ENCODE peak calls at places on chromosomes 5 and 9, in six cellular contexts. M is AG10803, J is NCI-H345, L is NCI-H1092, R is aorta, E is choroid plexus epithelial cell. D is an unnamed sample.

GRCh38 chr5:93607367-93608258 is 24.6 kb downstream of the NR2F1 start:
- DNase-seq in J (peak; percentile 23), L (no peak), M (peak; percentile 59), R (no peak), E (peak; percentile 91), D (no peak)

GRCh38 chr9:121992571-121993212 is 100.4 kb downstream of the TTLL11 start:
- DNase-seq in M (peak; percentile 76), J (peak; percentile 72), R (peak; percentile 55), E (peak; percentile 88), L (peak; percentile 54), D (peak; percentile 69)

GRCh38 chr5:124649548-124650501 is 96.6 kb downstream of the ZNF608 start:
- DNase-seq in L (peak; percentile 72), M (peak; percentile 94), R (peak; percentile 91), E (peak; percentile 98), J (peak; percentile 47), D (peak; percentile 75)

GRCh38 chr9:136804509-136805206 is 3.1 kb upstream of the RABL6 start:
- DNase-seq in R (no peak), M (no peak), E (no peak), J (no peak), L (no peak), D (no peak)

GRCh38 chr9:75235632-75236031 is 147.3 kb downstream of the OSTF1 start:
- DNase-seq in L (no peak), E (peak; percentile 27), M (no peak), J (no peak), R (no peak), D (no peak)

GRCh38 chr5:30040483-30041116 is 1152.9 kb upstream of the CDH6 start:
- DNase-seq in R (no peak), L (peak; percentile 54), M (peak; percentile 22), J (peak; percentile 74), E (peak; percentile 93), D (no peak)

GRCh38 chr5:115818821-115819220 is 2.4 kb upstream of the CDO1 start:
- DNase-seq in J (no peak), E (no peak), L (no peak), M (no peak), R (no peak), D (no peak)

GRCh38 chr5:52668544-52669185 is 119.1 kb upstream of the ITGA1 start:
- DNase-seq in L (no peak), R (no peak), J (no peak), M (no peak), E (no peak), D (no peak)

GRCh38 chr5:152097128-152097527 is 172.5 kb upstream of the GLRA1 start:
- DNase-seq in J (no peak), R (no peak), L (no peak), M (no peak), E (no peak), D (no peak)

GRCh38 chr5:143791848-143792701 is 19.9 kb upstream of the HMHB1 start:
- DNase-seq in R (no peak), E (peak; percentile 50), M (no peak), J (no peak), L (peak; percentile 7), D (no peak)

GRCh38 chr9:113511047-113511521 is 47.6 kb downstream of the RGS3 start:
- DNase-seq in M (no peak), E (no peak), J (no peak), L (peak; percentile 24), R (peak; percentile 69), D (peak; percentile 66)

GRCh38 chr9:89452561-89452960 is 45.4 kb downstream of the SEMA4D start:
- DNase-seq in R (no peak), J (no peak), M (no peak), L (no peak), E (no peak), D (no peak)

GRCh38 chr5:177301503-177302165 is 1.9 kb downstream of the RAB24 start:
- DNase-seq in R (no peak), E (no peak), L (peak; percentile 16), M (no peak), J (peak; percentile 96), D (no peak)

GRCh38 chr5:111259636-111260035 is 35.5 kb downstream of the CAMK4 start:
- DNase-seq in M (no peak), J (no peak), L (no peak), E (no peak), R (no peak), D (no peak)

GRCh38 chr5:173885481-173886010 is 2.6 kb upstream of the CPEB4 start:
- DNase-seq in M (no peak), R (peak; percentile 56), L (no peak), J (no peak), E (no peak), D (no peak)

GRCh38 chr9:111069233-111069632 is 31.0 kb upstream of the LPAR1 start:
- DNase-seq in E (no peak), J (no peak), M (no peak), L (no peak), R (no peak), D (no peak)

GRCh38 chr9:116196806-116197205 is 43.2 kb downstream of the PAPPA start:
- DNase-seq in M (no peak), R (no peak), L (no peak), E (no peak), J (no peak), D (no peak)

GRCh38 chr5:168404366-168404765 is 81.9 kb upstream of the RARS1 start:
- DNase-seq in E (peak; percentile 94), R (no peak), M (peak; percentile 93), L (no peak), J (no peak), D (no peak)

GRCh38 chr9:134709512-134710270 is 68.1 kb downstream of the COL5A1 start:
- DNase-seq in L (no peak), E (peak; percentile 43), M (peak; percentile 30), J (no peak), R (peak; percentile 76), D (peak; percentile 75)

GRCh38 chr9:126569036-126569435 is 44.7 kb upstream of the LMX1B start:
- DNase-seq in J (no peak), E (peak; percentile 6), R (no peak), L (no peak), M (no peak), D (no peak)

GRCh38 chr5:172051643-172052362 is 45.4 kb upstream of the FBXW11 start:
- DNase-seq in E (no peak), L (no peak), M (no peak), R (no peak), J (no peak), D (no peak)

GRCh38 chr5:172722309-172722815 is 48.6 kb downstream of the DUSP1 start:
- DNase-seq in M (no peak), R (no peak), L (no peak), J (no peak), E (no peak), D (no peak)

GRCh38 chr9:112404367-112404979 is 24.6 kb downstream of the HSDL2 start:
- DNase-seq in E (peak; percentile 72), L (no peak), R (no peak), J (no peak), M (peak; percentile 72), D (no peak)

GRCh38 chr9:87676976-87677775 is 48.7 kb upstream of the CTSL start:
- DNase-seq in L (no peak), R (peak; percentile 77), M (peak; percentile 28), J (no peak), E (peak; percentile 39), D (peak; percentile 60)

GRCh38 chr9:133506653-133507038 is 18.1 kb downstream of the MYMK start:
- DNase-seq in R (peak; percentile 81), J (no peak), L (peak; percentile 37), E (peak; percentile 59), M (peak; percentile 87), D (peak; percentile 85)

GRCh38 chr9:21160178-21160577 is 6.3 kb downstream of the IFNA21 start:
- DNase-seq in L (no peak), M (no peak), E (peak; percentile 51), R (no peak), J (no peak), D (no peak)

GRCh38 chr5:100647461-100648230 is 112.5 kb downstream of the FAM174A start:
- DNase-seq in E (peak; percentile 57), L (no peak), M (no peak), J (peak; percentile 61), R (peak; percentile 69), D (peak; percentile 60)

GRCh38 chr5:61167382-61167781 is 5.1 kb upstream of the SMIM15 start:
- DNase-seq in R (no peak), E (peak; percentile 79), J (no peak), M (peak; percentile 55), L (no peak), D (no peak)

GRCh38 chr9:15187589-15187988 is 119.4 kb downstream of the TTC39B start:
- DNase-seq in L (peak; percentile 25), E (no peak), J (peak; percentile 33), M (no peak), R (no peak), D (no peak)

GRCh38 chr5:59193616-59194319 is 610.9 kb downstream of the RAB3C start:
- DNase-seq in L (no peak), R (no peak), E (peak; percentile 98), M (peak; percentile 91), J (no peak), D (peak; percentile 57)

GRCh38 chr5:179679014-179679674 is 1.7 kb downstream of the CBY3 start:
- DNase-seq in J (peak; percentile 88), L (peak; percentile 59), R (peak; percentile 89), E (peak; percentile 83), M (peak; percentile 50), D (peak; percentile 86)

GRCh38 chr9:22383720-22384119 is 62.9 kb upstream of the DMRTA1 start:
- DNase-seq in J (no peak), M (no peak), L (no peak), E (no peak), R (no peak), D (no peak)

GRCh38 chr5:107968465-107968864 is 297.7 kb upstream of the EFNA5 start:
- DNase-seq in L (no peak), E (no peak), J (no peak), R (no peak), M (peak; percentile 53), D (no peak)

GRCh38 chr9:93958875-93959682 is 3.9 kb upstream of the BARX1 start:
- DNase-seq in R (no peak), E (peak; percentile 26), L (no peak), J (no peak), M (peak; percentile 19), D (no peak)